ENCODE peak calls at places on chromosomes 1 and 21, in seven cellular contexts. H is activated T-cell treated with anti-CD3 and anti-CD28 coated beads for 24 hours; N is HCT116; U is foreskin fibroblast; S is activated CD8-positive, alpha-beta T cell treated with anti-CD3 and anti-CD28 coated beads, Interleukin-2, amount 10 ng/mL, durations not matched to agents 7 days and 5 days; A is HFFc6; J is C1 segment of cervical spinal cord. X is an unnamed sample.

GRCh38 chr1:235012436-235013210 is 116.0 kb downstream of the TOMM20 start:
- DNase-seq in H (no peak), N (no peak), U (no peak), S (no peak), A (no peak), J (no peak), X (no peak)

GRCh38 chr21:46347203-46347550 is 23.2 kb downstream of the PCNT start:
- DNase-seq in H (no peak), N (no peak), U (no peak), S (no peak), A (no peak), J (no peak), X (no peak)

GRCh38 chr1:69673301-69673700 is 105.6 kb downstream of the LRRC7 start:
- DNase-seq in H (no peak), N (no peak), U (no peak), S (no peak), A (no peak), J (no peak), X (no peak)

GRCh38 chr1:20124451-20125057 is 5.2 kb upstream of the PLA2G2D start:
- DNase-seq in H (no peak), N (peak), U (peak), S (no peak), A (peak), J (no peak), X (peak)

GRCh38 chr21:24826822-24827221 is 780.5 kb downstream of the MRPL39 start:
- DNase-seq in H (no peak), N (no peak), U (no peak), S (no peak), A (no peak), J (no peak), X (no peak)

GRCh38 chr21:44946254-44947041 is 6.6 kb downstream of the SLX9 start:
- DNase-seq in H (no peak), N (no peak), U (no peak), S (no peak), A (no peak), J (no peak), X (no peak)

GRCh38 chr1:229756666-229757065 is 130.6 kb downstream of the URB2 start:
- DNase-seq in H (no peak), N (no peak), U (peak), S (no peak), A (peak), J (no peak), X (no peak)

GRCh38 chr1:211951856-211952255 is 83.5 kb downstream of the INTS7 start:
- DNase-seq in H (no peak), N (peak), U (peak), S (peak), A (peak), J (no peak), X (peak)

GRCh38 chr21:41411449-41412089 is 14.5 kb upstream of the MX1 start:
- DNase-seq in H (no peak), N (no peak), U (no peak), S (no peak), A (no peak), J (no peak), X (no peak)

GRCh38 chr1:181972256-181972655 is 89.3 kb downstream of the ZNF648 start:
- DNase-seq in H (no peak), N (no peak), U (no peak), S (no peak), A (no peak), J (no peak), X (no peak)

GRCh38 chr1:68229927-68230812 is 2.2 kb downstream of the WLS start:
- DNase-seq in H (no peak), N (no peak), U (no peak), S (no peak), A (no peak), J (no peak), X (no peak)

GRCh38 chr1:18089488-18089887 is 18.1 kb upstream of the IGSF21 start:
- DNase-seq in H (no peak), N (no peak), U (no peak), S (no peak), A (no peak), J (no peak), X (no peak)

GRCh38 chr1:182332256-182332655 is 59.3 kb downstream of the GLUL start:
- DNase-seq in H (no peak), N (no peak), U (no peak), S (no peak), A (no peak), J (no peak), X (no peak)

GRCh38 chr1:45116340-45116739 is 90.1 kb downstream of the ZSWIM5 start:
- DNase-seq in H (no peak), N (no peak), U (no peak), S (no peak), A (no peak), J (no peak), X (no peak)

GRCh38 chr1:234212764-234213406 is 160.4 kb upstream of the COA6 start:
- DNase-seq in H (peak), N (no peak), U (no peak), S (peak), A (no peak), J (no peak), X (peak)

GRCh38 chr1:177383715-177384114 is 213.0 kb downstream of the BRINP2 start:
- DNase-seq in H (no peak), N (no peak), U (no peak), S (no peak), A (no peak), J (no peak), X (no peak)